ENCODE peak calls at places on chromosomes 13 and 19, in six cellular contexts. N, K, J, A, T and X are unnamed samples.

GRCh38 chr13:99153219-99153618 is 47.4 kb upstream of the UBAC2 start:
- DNase-seq in N (no peak), K (peak; percentile 39), J (peak; percentile 19), A (no peak), T (peak; percentile 45), X (no peak)

GRCh38 chr19:34504273-34504808 is 22.8 kb downstream of the WTIP start:
- DNase-seq in N (no peak), K (no peak), J (no peak), A (no peak), T (no peak), X (no peak)

GRCh38 chr19:10279737-10280442 is 6.9 kb upstream of the ICAM4 start:
- DNase-seq in N (no peak), K (no peak), J (no peak), A (no peak), T (no peak), X (no peak)

GRCh38 chr13:47588676-47589075 is 412.4 kb downstream of the SUCLA2 start:
- DNase-seq in N (no peak), K (no peak), J (no peak), A (no peak), T (no peak), X (no peak)

GRCh38 chr19:19704836-19705235 is 28.1 kb downstream of the ZNF14 start:
- DNase-seq in N (no peak), K (no peak), J (no peak), A (no peak), T (no peak), X (no peak)

GRCh38 chr19:47836038-47836437 is 14.3 kb downstream of the CRX start:
- DNase-seq in N (no peak), K (no peak), J (no peak), A (no peak), T (no peak), X (no peak)

GRCh38 chr13:109381546-109382180 is 404.7 kb downstream of the IRS2 start:
- DNase-seq in N (no peak), K (peak; percentile 72), J (peak; percentile 97), A (no peak), T (peak; percentile 90), X (no peak)

GRCh38 chr19:6685962-6686627 is 16.1 kb upstream of the TNFSF14 start:
- DNase-seq in N (no peak), K (no peak), J (no peak), A (no peak), T (no peak), X (no peak)

GRCh38 chr13:60933638-60934037 is 482.0 kb downstream of the PCDH20 start:
- DNase-seq in N (no peak), K (no peak), J (no peak), A (no peak), T (peak; percentile 19), X (no peak)

GRCh38 chr13:34201050-34201913 is 383.3 kb downstream of the RFC3 start:
- DNase-seq in N (no peak), K (peak; percentile 83), J (peak; percentile 94), A (peak; percentile 8), T (peak; percentile 60), X (no peak)

GRCh38 chr19:48961051-48961649 is 4.0 kb upstream of the FTL start:
- DNase-seq in N (no peak), K (no peak), J (no peak), A (no peak), T (no peak), X (no peak)

GRCh38 chr19:50358483-50359431 is 6.7 kb downstream of the NAPSA start:
- DNase-seq in N (no peak), K (peak; percentile 56), J (peak; percentile 23), A (peak; percentile 72), T (peak; percentile 50), X (no peak)

GRCh38 chr19:14786421-14786851 is 8.1 kb upstream of the ADGRE2 start:
- DNase-seq in N (peak; percentile 52), K (peak; percentile 9), J (no peak), A (no peak), T (no peak), X (no peak)

GRCh38 chr13:30341815-30342570 is 34.6 kb upstream of the KATNAL1 start:
- DNase-seq in N (no peak), K (peak; percentile 86), J (peak; percentile 94), A (peak; percentile 81), T (peak; percentile 91), X (peak; percentile 66)

GRCh38 chr13:32284927-32285632 is 30.1 kb downstream of the ZAR1L start:
- DNase-seq in N (no peak), K (peak; percentile 94), J (peak; percentile 36), A (peak; percentile 27), T (peak; percentile 86), X (no peak)

GRCh38 chr19:2416321-2417097 is 10.9 kb downstream of the TIMM13 start:
- DNase-seq in N (no peak), K (no peak), J (no peak), A (no peak), T (no peak), X (no peak)

GRCh38 chr13:46637213-46637612 is 84.2 kb downstream of the LRCH1 start:
- DNase-seq in N (no peak), K (no peak), J (no peak), A (no peak), T (no peak), X (no peak)

GRCh38 chr19:49073514-49074378 is 1.2 kb upstream of the KCNA7 start:
- DNase-seq in N (no peak), K (no peak), J (no peak), A (no peak), T (peak; percentile 28), X (no peak)

GRCh38 chr13:106561551-106562170 is 6.3 kb downstream of the ARGLU1 start:
- DNase-seq in N (no peak), K (peak; percentile 64), J (no peak), A (no peak), T (peak; percentile 38), X (no peak)

GRCh38 chr13:110478405-110479214 is 82.9 kb downstream of the RAB20 start:
- DNase-seq in N (no peak), K (no peak), J (no peak), A (no peak), T (no peak), X (no peak)

GRCh38 chr19:54923276-54923675 is 17.3 kb downstream of the NCR1 start:
- DNase-seq in N (no peak), K (no peak), J (no peak), A (no peak), T (no peak), X (no peak)

GRCh38 chr13:24135674-24136300 is 24.7 kb upstream of the SPATA13 start:
- DNase-seq in N (no peak), K (peak; percentile 65), J (peak; percentile 53), A (no peak), T (peak; percentile 75), X (no peak)

GRCh38 chr19:36030264-36031148 is 2.2 kb downstream of the CLIP3 start:
- DNase-seq in N (no peak), K (peak; percentile 48), J (peak; percentile 59), A (peak; percentile 29), T (peak; percentile 41), X (no peak)
- TF ChIP-seq CTCF in N (no peak), K (peak; percentile 25), J (peak; percentile 47), A (no peak), T (peak; percentile 17), X (no peak)

GRCh38 chr19:37931941-37932655 is 25.1 kb downstream of the SIPA1L3 start:
- DNase-seq in N (peak; percentile 14), K (peak; percentile 65), J (peak; percentile 58), A (peak; percentile 92), T (peak; percentile 51), X (peak; percentile 78)
- TF ChIP-seq CTCF in N (no peak), K (peak; percentile 15), J (peak; percentile 29), A (no peak), T (no peak), X (no peak)

DNA sequence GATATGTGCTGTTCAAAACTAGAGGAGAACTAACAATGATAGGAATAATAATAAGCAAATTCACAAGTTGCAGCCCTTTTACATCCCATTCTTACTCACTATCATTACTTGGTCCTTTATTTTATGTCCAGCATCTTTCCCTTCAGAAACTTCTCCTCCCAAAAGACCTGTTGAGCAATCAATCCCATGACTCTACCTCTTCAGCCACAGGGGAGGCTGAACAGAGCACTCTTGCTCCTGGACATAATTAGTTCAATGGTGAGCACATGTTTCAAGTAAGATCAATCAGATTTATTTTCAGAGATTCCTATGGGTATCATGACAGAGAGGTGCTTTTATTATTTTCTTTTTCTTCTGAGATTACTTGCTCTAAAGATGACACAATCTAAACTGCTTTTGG is 260.0 kb downstream of the COG6 start:
- DNase-seq in N (no peak), K (no peak), J (no peak), A (no peak), T (peak; percentile 38), X (no peak)
- TF ChIP-seq CTCF in N (no peak), K (no peak), J (no peak), A (no peak), T (no peak), X (no peak)

GRCh38 chr13:75760182-75760981 is 124.3 kb downstream of the LMO7 start:
- DNase-seq in N (no peak), K (no peak), J (no peak), A (peak; percentile 89), T (peak; percentile 25), X (no peak)
- TF ChIP-seq CTCF in N (no peak), K (no peak), J (peak; percentile 7), A (peak; percentile 10), T (no peak), X (no peak)

GRCh38 chr13:25227690-25228089 is 55.6 kb upstream of the AMER2 start:
- DNase-seq in N (no peak), K (no peak), J (no peak), A (no peak), T (no peak), X (no peak)

GRCh38 chr13:25233861-25234260 is 53.4 kb downstream of the MTMR6 start:
- DNase-seq in N (no peak), K (no peak), J (no peak), A (no peak), T (no peak), X (no peak)

GRCh38 chr13:25237083-25237482 is 50.2 kb downstream of the MTMR6 start:
- DNase-seq in N (no peak), K (no peak), J (no peak), A (no peak), T (no peak), X (no peak)

GRCh38 chr13:25231537-25231936 is 55.8 kb downstream of the MTMR6 start:
- DNase-seq in N (no peak), K (no peak), J (no peak), A (no peak), T (no peak), X (no peak)

GRCh38 chr13:25232937-25233515 is 54.3 kb downstream of the MTMR6 start:
- DNase-seq in N (no peak), K (peak; percentile 57), J (peak; percentile 32), A (peak; percentile 9), T (peak; percentile 56), X (no peak)
- TF ChIP-seq CTCF in N (peak; percentile 69), K (peak; percentile 54), J (peak; percentile 54), A (peak; percentile 62), T (peak; percentile 47), X (peak; percentile 42)

DNA sequence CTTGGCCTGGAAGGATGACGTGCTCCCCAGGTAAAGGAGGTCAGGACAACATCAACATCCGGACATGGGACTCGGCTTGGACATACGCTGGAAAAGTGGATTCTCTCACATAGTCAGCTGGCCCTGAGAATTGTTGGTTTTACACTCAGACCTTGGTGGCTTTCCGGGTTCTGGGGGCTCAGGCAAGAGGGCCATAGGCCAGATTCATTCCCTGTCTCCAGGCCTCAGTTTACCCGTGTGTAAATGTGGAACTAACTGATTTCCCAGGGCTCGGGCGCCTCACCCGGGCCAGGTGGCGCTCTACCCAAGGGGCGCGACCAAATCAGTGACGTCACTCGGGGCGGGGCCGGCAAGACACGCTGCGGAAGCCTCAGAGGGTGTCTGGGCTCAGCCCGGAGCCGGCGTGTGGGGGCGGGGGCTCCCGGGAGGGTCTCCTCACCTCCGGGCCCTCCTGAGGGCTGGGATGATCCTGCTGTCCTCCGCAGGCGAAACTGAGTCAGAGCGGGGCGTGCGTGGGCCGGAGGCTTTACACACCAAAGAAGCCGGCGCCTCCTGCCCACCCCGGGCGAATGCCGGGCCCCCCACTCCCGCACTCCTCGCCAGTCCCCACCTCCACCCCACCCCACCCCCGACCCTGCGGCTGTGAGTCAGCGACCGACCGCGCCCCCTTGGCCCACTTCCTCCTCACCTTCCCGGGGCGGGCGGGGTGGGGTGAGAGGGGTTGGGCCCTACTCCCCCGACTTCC is 861 bp upstream of the VASP start:
- DNase-seq in N (peak; percentile 91), K (peak; percentile 90), J (peak; percentile 83), A (peak; percentile 96), T (peak; percentile 92), X (peak; percentile 95)
- TF ChIP-seq CTCF in N (peak; percentile 63), K (peak; percentile 39), J (peak; percentile 50), A (peak; percentile 29), T (peak; percentile 47), X (no peak)